ENCODE peak calls at places on chromosomes 6 and 20, in four cellular contexts. One of them, this sample, is unnamed.

GRCh38 chr6:43285415-43285814 is 12.6 kb upstream of the SLC22A7 start:
- DNase-seq in A673: no peak
- DNase-seq in astrocyte: no peak
- DNase-seq in right atrium auricular region: no peak
- DNase-seq in this sample: no peak

GRCh38 chr20:2767768-2768631 is 32.4 kb downstream of the CPXM1 start:
- DNase-seq in A673: no peak
- DNase-seq in astrocyte: peak; percentile 57
- DNase-seq in right atrium auricular region: no peak
- DNase-seq in this sample: no peak

GRCh38 chr20:57173041-57173440 is 93.4 kb downstream of the BMP7 start:
- DNase-seq in A673: no peak
- DNase-seq in astrocyte: no peak
- DNase-seq in right atrium auricular region: no peak
- DNase-seq in this sample: no peak

GRCh38 chr20:3934628-3935027 is 45.4 kb downstream of the PANK2 start:
- DNase-seq in A673: no peak
- DNase-seq in astrocyte: no peak
- DNase-seq in right atrium auricular region: no peak
- DNase-seq in this sample: no peak

GRCh38 chr6:107101211-107101610 is 14.1 kb downstream of the BEND3 start:
- DNase-seq in A673: no peak
- DNase-seq in astrocyte: no peak
- DNase-seq in right atrium auricular region: no peak
- DNase-seq in this sample: no peak

GRCh38 chr6:5125152-5126006 is 40.2 kb downstream of the PPP1R3G start:
- DNase-seq in A673: peak; percentile 34
- DNase-seq in astrocyte: peak; percentile 56
- DNase-seq in right atrium auricular region: no peak
- DNase-seq in this sample: no peak

GRCh38 chr6:148364056-148364844 is 21.6 kb downstream of the SASH1 start:
- DNase-seq in A673: peak; percentile 54
- DNase-seq in astrocyte: peak; percentile 67
- DNase-seq in right atrium auricular region: no peak
- DNase-seq in this sample: no peak

GRCh38 chr6:144482142-144482541 is 197.0 kb downstream of the UTRN start:
- DNase-seq in A673: peak; percentile 86
- DNase-seq in astrocyte: peak; percentile 56
- DNase-seq in right atrium auricular region: peak; percentile 78
- DNase-seq in this sample: no peak

GRCh38 chr6:122476131-122476530 is 4.5 kb upstream of the SERINC1 start:
- DNase-seq in A673: peak; percentile 54
- DNase-seq in astrocyte: peak; percentile 1
- DNase-seq in right atrium auricular region: no peak
- DNase-seq in this sample: no peak

GRCh38 chr6:33587529-33588215 is 7.6 kb upstream of the BAK1 start:
- DNase-seq in A673: no peak
- DNase-seq in astrocyte: no peak
- DNase-seq in right atrium auricular region: no peak
- DNase-seq in this sample: no peak

GRCh38 chr6:49666480-49666879 is 29.8 kb upstream of the RHAG start:
- DNase-seq in A673: no peak
- DNase-seq in astrocyte: no peak
- DNase-seq in right atrium auricular region: no peak
- DNase-seq in this sample: no peak

GRCh38 chr6:3929281-3929798 is 80.2 kb downstream of the FAM50B start:
- DNase-seq in A673: no peak
- DNase-seq in astrocyte: peak; percentile 80
- DNase-seq in right atrium auricular region: no peak
- DNase-seq in this sample: no peak

GRCh38 chr6:134636221-134636830 is 313.6 kb downstream of the ALDH8A1 start:
- DNase-seq in A673: peak; percentile 34
- DNase-seq in astrocyte: no peak
- DNase-seq in right atrium auricular region: no peak
- DNase-seq in this sample: no peak

GRCh38 chr6:36590237-36590636 is 3.9 kb upstream of the SRSF3 start:
- DNase-seq in A673: no peak
- DNase-seq in astrocyte: peak; percentile 86
- DNase-seq in right atrium auricular region: no peak
- DNase-seq in this sample: no peak

GRCh38 chr6:135440087-135440792 is 57.3 kb downstream of the AHI1 start:
- DNase-seq in A673: no peak
- DNase-seq in astrocyte: peak; percentile 16
- DNase-seq in right atrium auricular region: no peak
- DNase-seq in this sample: no peak

GRCh38 chr20:4329232-4329631 is 313.9 kb upstream of the RNF24 start:
- DNase-seq in A673: peak; percentile 24
- DNase-seq in astrocyte: no peak
- DNase-seq in right atrium auricular region: no peak
- DNase-seq in this sample: no peak

GRCh38 chr6:131950767-131951575 is at the start of gene CCN2:
- DNase-seq in A673: peak; percentile 90
- DNase-seq in astrocyte: peak; percentile 99
- DNase-seq in right atrium auricular region: peak; percentile 97
- DNase-seq in this sample: peak; percentile 94

GRCh38 chr6:33207569-33208088 is 671 bp upstream of the RING1 start:
- DNase-seq in A673: peak; percentile 51
- DNase-seq in astrocyte: no peak
- DNase-seq in right atrium auricular region: no peak
- DNase-seq in this sample: no peak

GRCh38 chr6:152323376-152323775 is 313.8 kb downstream of the SYNE1 start:
- DNase-seq in A673: no peak
- DNase-seq in astrocyte: no peak
- DNase-seq in right atrium auricular region: no peak
- DNase-seq in this sample: no peak

GRCh38 chr20:62605996-62606395 is 36.3 kb upstream of the SLCO4A1 start:
- DNase-seq in A673: no peak
- DNase-seq in astrocyte: no peak
- DNase-seq in right atrium auricular region: no peak
- DNase-seq in this sample: no peak

GRCh38 chr6:35084041-35084491 is 57.1 kb downstream of the TCP11 start:
- DNase-seq in A673: no peak
- DNase-seq in astrocyte: no peak
- DNase-seq in right atrium auricular region: no peak
- DNase-seq in this sample: peak; percentile 71

GRCh38 chr6:30067460-30068139 is 602 bp downstream of the PPP1R11 start:
- DNase-seq in A673: peak; percentile 87
- DNase-seq in astrocyte: no peak
- DNase-seq in right atrium auricular region: no peak
- DNase-seq in this sample: no peak

GRCh38 chr20:58699246-58700107 is 6.9 kb downstream of the NPEPL1 start:
- DNase-seq in A673: no peak
- DNase-seq in astrocyte: no peak
- DNase-seq in right atrium auricular region: no peak
- DNase-seq in this sample: peak; percentile 73

GRCh38 chr6:36127462-36128016 is 2.8 kb upstream of the MAPK13 start:
- DNase-seq in A673: no peak
- DNase-seq in astrocyte: peak; percentile 56
- DNase-seq in right atrium auricular region: peak; percentile 79
- DNase-seq in this sample: no peak

GRCh38 chr6:5260111-5260620 is 584 bp downstream of the LYRM4 start:
- DNase-seq in A673: peak; percentile 68
- DNase-seq in astrocyte: peak; percentile 41
- DNase-seq in right atrium auricular region: no peak
- DNase-seq in this sample: no peak

GRCh38 chr6:30325873-30326445 is 768 bp upstream of the TRIM39 start:
- DNase-seq in A673: peak; percentile 86
- DNase-seq in astrocyte: peak; percentile 77
- DNase-seq in right atrium auricular region: no peak
- DNase-seq in this sample: peak; percentile 76

GRCh38 chr20:48359692-48360337 is 468.0 kb downstream of the PREX1 start:
- DNase-seq in A673: no peak
- DNase-seq in astrocyte: no peak
- DNase-seq in right atrium auricular region: no peak
- DNase-seq in this sample: no peak

GRCh38 chr20:62739581-62740285 is 31.1 kb downstream of the NTSR1 start:
- DNase-seq in A673: peak; percentile 76
- DNase-seq in astrocyte: no peak
- DNase-seq in right atrium auricular region: peak; percentile 66
- DNase-seq in this sample: no peak

GRCh38 chr20:35883341-35883777 is 70.9 kb downstream of the SCAND1 start:
- DNase-seq in A673: no peak
- DNase-seq in astrocyte: no peak
- DNase-seq in right atrium auricular region: no peak
- DNase-seq in this sample: no peak

GRCh38 chr6:169421890-169422289 is 168.2 kb upstream of the THBS2 start:
- DNase-seq in A673: no peak
- DNase-seq in astrocyte: no peak
- DNase-seq in right atrium auricular region: no peak
- DNase-seq in this sample: no peak

GRCh38 chr6:169424821-169425240 is 171.2 kb upstream of the THBS2 start:
- DNase-seq in A673: no peak
- DNase-seq in astrocyte: no peak
- DNase-seq in right atrium auricular region: no peak
- DNase-seq in this sample: no peak

GRCh38 chr6:169424149-169424804 is 170.6 kb upstream of the THBS2 start:
- DNase-seq in A673: no peak
- DNase-seq in astrocyte: no peak
- DNase-seq in right atrium auricular region: no peak
- DNase-seq in this sample: no peak

GRCh38 chr6:169417101-169417500 is 163.5 kb upstream of the THBS2 start:
- DNase-seq in A673: no peak
- DNase-seq in astrocyte: no peak
- DNase-seq in right atrium auricular region: no peak
- DNase-seq in this sample: no peak

DNA sequence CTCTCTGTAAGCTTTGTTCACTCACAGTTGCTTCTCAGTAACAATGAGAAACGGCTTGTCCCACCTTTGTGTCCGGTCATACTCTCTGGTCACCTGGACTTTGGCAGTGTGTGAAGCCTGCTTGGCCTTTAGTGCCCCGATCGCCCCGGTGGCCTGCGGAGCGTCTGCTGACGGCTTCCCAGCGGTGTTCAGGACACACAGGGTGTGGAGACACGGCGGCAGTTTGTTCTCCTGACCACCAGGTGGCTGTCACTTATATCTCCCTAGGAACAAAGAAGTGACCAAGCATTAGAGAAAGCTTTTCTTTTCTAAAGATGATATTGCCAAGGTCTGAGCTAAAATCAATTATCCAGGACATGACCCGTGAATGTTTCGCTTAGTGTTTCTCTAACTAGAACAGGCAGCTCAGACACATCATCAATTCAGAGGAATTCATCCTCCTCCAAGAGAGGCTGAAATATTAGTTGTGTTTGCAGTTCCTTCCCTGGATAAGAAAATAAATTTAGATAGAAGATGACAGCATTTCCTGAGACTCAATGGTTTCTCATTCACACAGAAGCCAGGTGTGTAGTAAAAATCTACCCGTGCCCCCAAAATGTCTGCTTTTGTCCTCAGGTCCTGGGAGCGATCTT is 167.4 kb upstream of the THBS2 start:
- DNase-seq in A673: peak; percentile 38
- DNase-seq in astrocyte: no peak
- DNase-seq in right atrium auricular region: no peak
- DNase-seq in this sample: no peak
- TF ChIP-seq CTCF in A673: peak; percentile 51
- TF ChIP-seq CTCF in astrocyte: peak; percentile 12
- TF ChIP-seq CTCF in right atrium auricular region: peak; percentile 65
- TF ChIP-seq CTCF in this sample: peak; percentile 18

DNA sequence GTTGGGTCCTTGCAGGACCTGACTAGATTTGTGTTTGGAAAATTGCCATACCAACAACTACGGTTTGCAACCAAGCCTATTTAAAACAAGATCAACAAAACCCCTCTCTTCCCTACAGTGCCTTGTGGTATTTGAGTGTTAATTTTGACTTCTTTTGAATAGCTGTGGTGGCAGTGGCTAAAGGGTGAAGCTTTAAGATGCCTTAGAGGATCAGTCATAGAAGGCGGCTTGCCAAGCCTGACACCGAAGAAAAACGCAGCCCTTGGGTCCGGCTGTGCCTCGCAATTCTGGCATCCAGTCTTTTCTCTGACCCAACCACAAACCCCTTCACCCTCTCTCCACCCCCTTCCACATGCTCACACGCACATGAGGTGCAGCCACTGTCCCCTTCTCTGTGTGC is 32.6 kb downstream of the BMP6 start:
- DNase-seq in A673: no peak
- DNase-seq in astrocyte: peak; percentile 98
- DNase-seq in right atrium auricular region: no peak
- DNase-seq in this sample: no peak
- H3K27ac ChIP-seq in A673: no peak overlapping the region
- H3K27ac ChIP-seq in astrocyte: no peak overlapping the region
- H3K27ac ChIP-seq in right atrium auricular region: no peak overlapping the region
- H3K27ac ChIP-seq in this sample: no peak overlapping the region

GRCh38 chr6:101114703-101115102 is 233.6 kb upstream of the ASCC3 start:
- DNase-seq in A673: peak; percentile 90
- DNase-seq in astrocyte: peak; percentile 17
- DNase-seq in right atrium auricular region: no peak
- DNase-seq in this sample: no peak

GRCh38 chr6:101117397-101118185 is 236.5 kb upstream of the ASCC3 start:
- DNase-seq in A673: peak; percentile 29
- DNase-seq in astrocyte: no peak
- DNase-seq in right atrium auricular region: no peak
- DNase-seq in this sample: no peak

GRCh38 chr6:101110814-101111213 is 229.7 kb upstream of the ASCC3 start:
- DNase-seq in A673: peak; percentile 84
- DNase-seq in astrocyte: no peak
- DNase-seq in right atrium auricular region: no peak
- DNase-seq in this sample: no peak

GRCh38 chr6:101116337-101116736 is 235.2 kb upstream of the ASCC3 start:
- DNase-seq in A673: no peak
- DNase-seq in astrocyte: no peak
- DNase-seq in right atrium auricular region: no peak
- DNase-seq in this sample: no peak

DNA sequence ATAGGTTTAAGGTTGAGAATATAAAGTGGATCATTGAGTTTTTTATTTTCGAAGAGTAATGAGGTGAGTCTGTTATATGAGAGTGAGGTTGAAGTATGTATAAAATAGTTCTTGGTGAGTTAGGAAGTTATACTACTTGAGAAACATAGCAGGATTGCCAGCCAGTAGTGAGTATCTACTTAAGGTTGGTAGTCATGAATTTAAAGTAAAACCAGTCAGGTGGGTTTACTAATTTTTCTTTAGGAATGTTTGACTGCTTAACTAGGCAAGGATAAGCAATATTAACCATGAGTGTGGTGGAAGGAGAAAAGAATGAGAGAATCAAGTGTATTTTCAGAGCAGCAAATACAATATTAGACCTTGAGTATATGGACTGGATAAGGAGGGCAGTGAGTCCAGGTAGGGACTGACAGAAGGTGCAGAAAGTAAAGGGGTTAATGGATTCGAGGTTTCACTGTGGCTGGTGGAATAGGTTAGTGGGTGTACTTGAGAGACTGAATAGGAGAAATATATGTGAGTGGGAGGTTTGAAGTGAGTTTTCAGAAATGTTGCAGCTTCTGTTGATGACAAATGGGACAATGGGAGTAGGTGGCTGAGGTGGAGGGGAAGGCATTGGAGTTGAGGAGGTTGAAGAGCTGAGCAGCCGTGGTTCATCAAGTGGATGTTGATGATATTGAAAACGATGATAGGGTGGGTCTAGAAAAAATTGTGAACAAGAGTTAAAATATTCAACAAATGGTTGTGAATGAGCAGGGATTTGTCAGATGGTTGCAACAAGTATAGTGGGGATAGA is 232.5 kb upstream of the ASCC3 start:
- DNase-seq in A673: no peak
- DNase-seq in astrocyte: no peak
- DNase-seq in right atrium auricular region: no peak
- DNase-seq in this sample: no peak
- H3K4me3 ChIP-seq in A673: peak overlapping the region; percentile 19
- H3K4me3 ChIP-seq in astrocyte: no peak overlapping the region
- H3K4me3 ChIP-seq in right atrium auricular region: no peak overlapping the region
- H3K4me3 ChIP-seq in this sample: no peak overlapping the region

GRCh38 chr6:137589067-137589848 is 95.1 kb upstream of the OLIG3 start:
- DNase-seq in A673: peak; percentile 76
- DNase-seq in astrocyte: peak; percentile 7
- DNase-seq in right atrium auricular region: no peak
- DNase-seq in this sample: no peak
- TF ChIP-seq CTCF in A673: peak; percentile 58
- TF ChIP-seq CTCF in astrocyte: peak; percentile 39
- TF ChIP-seq CTCF in right atrium auricular region: peak; percentile 30
- TF ChIP-seq CTCF in this sample: no peak

This sample was measured in coronary artery.